ENCODE peak calls at places on chromosomes 12 and 14, in four cellular contexts. S is WTC11, D is K562, U is HepG2. C is an unnamed sample.

GRCh38 chr12:104719700-104720345 is 238.3 kb downstream of the SLC41A2 start:
- DNase-seq in U (no peak), D (no peak), S (no peak), C (no peak)

GRCh38 chr14:104891664-104892500 is 26.8 kb downstream of the CEP170B start:
- DNase-seq in U (no peak), S (no peak), D (no peak), C (no peak)

GRCh38 chr12:69501154-69501895 is 31.1 kb downstream of the FRS2 start:
- DNase-seq in D (no peak), U (no peak), S (no peak), C (no peak)

GRCh38 chr14:102028733-102029132 is 58.1 kb downstream of the HSP90AA1 start:
- DNase-seq in S (no peak), U (no peak), D (no peak), C (no peak)

GRCh38 chr14:44352212-44352611 is 154.9 kb downstream of the FSCB start:
- DNase-seq in D (no peak), S (no peak), U (no peak), C (peak)

GRCh38 chr12:100208834-100209233 is 8.2 kb downstream of the ACTR6 start:
- DNase-seq in D (no peak), U (no peak), S (no peak), C (no peak)

GRCh38 chr12:104439137-104439536 is 17.6 kb upstream of the CHST11 start:
- DNase-seq in D (no peak), S (no peak), U (no peak), C (no peak)

GRCh38 chr12:88052686-88053085 is 23.5 kb upstream of the C12orf50 start:
- DNase-seq in D (peak), U (peak), S (peak), C (peak)

GRCh38 chr12:124496584-124496983 is 70.8 kb downstream of the NCOR2 start:
- DNase-seq in S (no peak), D (peak), U (no peak), C (peak)

GRCh38 chr14:67515386-67516079 is 17.6 kb upstream of the PLEKHH1 start:
- DNase-seq in U (no peak), S (peak), D (no peak), C (peak)

GRCh38 chr12:26798669-26799068 is 34.3 kb downstream of the ITPR2 start:
- DNase-seq in U (no peak), D (no peak), S (no peak), C (no peak)

GRCh38 chr12:50922820-50923219 is 29.5 kb upstream of the HIGD1C start:
- DNase-seq in S (no peak), U (no peak), D (no peak), C (no peak)

GRCh38 chr12:56120158-56120846 is 2.2 kb downstream of the ZC3H10 start:
- DNase-seq in D (no peak), S (no peak), U (no peak), C (no peak)

GRCh38 chr12:109387425-109388166 is 39.9 kb downstream of the MYO1H start:
- DNase-seq in S (peak), D (peak), U (peak), C (peak)

GRCh38 chr12:41972196-41972994 is 172.3 kb downstream of the GXYLT1 start:
- DNase-seq in D (no peak), U (no peak), S (no peak), C (no peak)

GRCh38 chr14:63345826-63346225 is 27.1 kb upstream of the GPHB5 start:
- DNase-seq in S (no peak), D (no peak), U (no peak), C (no peak)

GRCh38 chr12:164207-164606 is 49.8 kb downstream of the SLC6A12 start:
- DNase-seq in S (no peak), U (no peak), D (no peak), C (no peak)

GRCh38 chr14:80316426-80316825 is 105.1 kb upstream of the DIO2 start:
- DNase-seq in D (no peak), U (no peak), S (no peak), C (no peak)

GRCh38 chr14:90658541-90658967 is 157.7 kb downstream of the TTC7B start:
- DNase-seq in D (peak), U (no peak), S (no peak), C (no peak)

GRCh38 chr12:31965090-31965489 is 5.9 kb downstream of the RESF1 start:
- DNase-seq in U (no peak), S (no peak), D (no peak), C (no peak)

GRCh38 chr12:92721130-92721529 is 18.3 kb downstream of the PLEKHG7 start:
- DNase-seq in U (no peak), D (no peak), S (no peak), C (no peak)

GRCh38 chr12:115611477-115611876 is 666.0 kb downstream of the MED13L start:
- DNase-seq in S (no peak), D (no peak), U (no peak), C (no peak)

GRCh38 chr14:25102788-25103187 is 52.8 kb upstream of the STXBP6 start:
- DNase-seq in S (no peak), D (no peak), U (peak), C (no peak)

GRCh38 chr12:19186722-19187661 is 57.5 kb downstream of the PLEKHA5 start:
- DNase-seq in S (no peak), D (peak), U (peak), C (peak)

GRCh38 chr14:62308927-62309326 is 546.7 kb downstream of the SNAPC1 start:
- DNase-seq in U (no peak), D (no peak), S (no peak), C (no peak)

GRCh38 chr14:60679566-60680258 is 30.4 kb upstream of the SIX1 start:
- DNase-seq in U (no peak), S (no peak), D (no peak), C (no peak)

GRCh38 chr12:100356646-100357223 is at the start of gene SLC17A8:
- DNase-seq in U (no peak), S (peak), D (no peak), C (no peak)

GRCh38 chr12:65868133-65868705 is 43.9 kb downstream of the HMGA2 start:
- DNase-seq in S (no peak), U (no peak), D (no peak), C (no peak)

GRCh38 chr14:79254069-79254775 is 957.1 kb downstream of the DIO2 start:
- DNase-seq in S (no peak), D (no peak), U (no peak), C (no peak)

GRCh38 chr14:98684486-98684885 is 587.5 kb downstream of the BCL11B start:
- DNase-seq in S (no peak), D (no peak), U (no peak), C (no peak)

GRCh38 chr12:120725659-120726509 is at the start of gene ACADS:
- DNase-seq in S (peak), D (peak), U (peak), C (peak)

DNA sequence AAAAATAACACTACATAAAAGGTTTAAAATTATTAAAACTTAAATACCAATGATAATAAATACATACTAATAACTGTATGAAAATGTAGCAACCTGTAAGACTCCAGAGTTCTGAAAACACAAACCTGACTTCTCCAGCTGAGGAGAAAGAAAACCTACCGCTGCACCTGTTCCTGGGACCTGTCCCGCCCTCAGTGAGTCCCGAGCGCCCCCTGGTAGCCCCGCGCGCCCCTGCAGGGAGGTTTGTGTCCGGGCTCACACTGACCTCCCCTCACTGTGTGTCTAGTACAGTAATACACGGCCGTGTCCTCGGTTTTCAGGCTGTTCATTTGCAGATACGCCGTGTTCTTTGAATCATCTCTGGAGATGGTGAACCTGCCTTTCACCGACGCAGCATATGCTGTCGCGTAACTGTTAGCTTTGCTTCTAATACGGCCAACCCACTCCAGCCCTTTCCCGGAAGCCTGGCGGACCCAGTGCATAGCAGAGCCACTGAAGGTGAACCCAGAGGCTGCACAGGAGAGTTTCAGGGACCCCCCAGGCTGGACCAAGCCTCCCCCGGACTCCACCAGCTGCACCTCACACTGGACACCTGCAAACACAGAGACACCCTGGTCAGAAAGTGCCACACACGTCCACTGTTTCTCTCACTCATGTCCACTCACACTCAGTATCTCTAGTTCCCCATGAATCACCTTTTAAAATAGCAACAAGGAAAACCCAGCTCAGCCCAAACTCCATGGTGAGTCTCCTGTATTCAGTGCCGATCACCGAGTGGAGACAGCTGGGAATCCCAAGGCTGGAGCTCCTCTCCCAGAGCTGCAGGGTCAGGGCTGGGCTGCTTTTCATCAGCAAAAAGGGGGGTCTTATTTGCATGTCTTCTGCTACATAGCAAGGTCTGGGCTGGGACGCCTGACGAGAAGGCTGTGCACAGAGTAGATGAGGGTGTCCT is 1276.3 kb downstream of the TMEM121 start:
- DNase-seq in S (no peak), U (peak), D (no peak), C (no peak)
- TF ChIP-seq ELF4 in S (no peak), U (no peak), D (no peak), C (no peak)

GRCh38 chr12:113299619-113300237 is 35.2 kb downstream of the SLC8B1 start:
- DNase-seq in S (peak), D (peak), U (peak), C (no peak)

GRCh38 chr12:113297621-113298471 is 37.1 kb downstream of the SLC8B1 start:
- DNase-seq in D (no peak), U (no peak), S (no peak), C (no peak)

GRCh38 chr12:113297214-113297587 is 37.7 kb downstream of the SLC8B1 start:
- DNase-seq in U (no peak), D (no peak), S (no peak), C (no peak)

GRCh38 chr12:113298472-113298817 is 36.5 kb downstream of the SLC8B1 start:
- DNase-seq in D (no peak), U (no peak), S (no peak), C (no peak)

GRCh38 chr12:113298861-113299545 is 35.9 kb downstream of the SLC8B1 start:
- DNase-seq in U (no peak), S (no peak), D (no peak), C (no peak)
- TF ChIP-seq ELF4 in U (no peak), S (no peak), D (no peak), C (no peak)

GRCh38 chr14:73455294-73455693 is 3.1 kb downstream of the NUMB start:
- DNase-seq in D (no peak), U (no peak), S (no peak), C (no peak)
- TF ChIP-seq ELF4 in D (no peak), U (no peak), S (no peak), C (no peak)

GRCh38 chr14:100222219-100223093 is 16.5 kb upstream of the YY1 start:
- DNase-seq in S (no peak), U (no peak), D (no peak), C (no peak)

GRCh38 chr14:100224229-100224628 is 14.7 kb upstream of the YY1 start:
- DNase-seq in D (no peak), S (no peak), U (no peak), C (no peak)

GRCh38 chr14:100225169-100225568 is 13.8 kb upstream of the YY1 start:
- DNase-seq in D (no peak), U (no peak), S (no peak), C (no peak)

GRCh38 chr14:100221419-100222218 is 17.3 kb upstream of the YY1 start:
- DNase-seq in U (peak), D (peak), S (peak), C (peak)

GRCh38 chr14:100223332-100224171 is 15.4 kb upstream of the YY1 start:
- DNase-seq in S (no peak), D (no peak), U (peak), C (no peak)
- TF ChIP-seq ELF4 in S (no peak), D (peak), U (no peak), C (no peak)